ENCODE peak calls at places on chromosomes 16 and 17, in four cellular contexts. R, U, C and H are unnamed samples.

GRCh38 chr16:10619271-10619849 is 39.0 kb upstream of the EMP2 start:
- DNase-seq in R (peak), U (peak), C (no peak), H (peak)

GRCh38 chr17:60079401-60079861 is 710 bp upstream of the HEATR6 start:
- DNase-seq in R (no peak), U (no peak), C (no peak), H (no peak)

GRCh38 chr17:64498308-64499203 is 1.7 kb upstream of the POLG2 start:
- DNase-seq in R (no peak), U (no peak), C (no peak), H (no peak)

GRCh38 chr16:83717814-83718213 is 90.0 kb upstream of the HSBP1 start:
- DNase-seq in R (no peak), U (peak), C (no peak), H (no peak)

GRCh38 chr17:45170976-45171337 is 9.3 kb downstream of the HEXIM2 start:
- DNase-seq in R (no peak), U (peak), C (no peak), H (peak)

GRCh38 chr17:79027925-79028491 is 4.0 kb downstream of the C1QTNF1 start:
- DNase-seq in R (no peak), U (no peak), C (no peak), H (no peak)

GRCh38 chr17:11278984-11279270 is 37.9 kb downstream of the SHISA6 start:
- DNase-seq in R (no peak), U (no peak), C (no peak), H (no peak)

GRCh38 chr17:49277638-49278037 is 47.1 kb upstream of the PHOSPHO1 start:
- DNase-seq in R (no peak), U (no peak), C (no peak), H (no peak)

GRCh38 chr17:82110298-82110697 is 12.3 kb upstream of the FASN start:
- DNase-seq in R (no peak), U (no peak), C (no peak), H (no peak)

GRCh38 chr16:58807276-58807675 is 73.2 kb upstream of the GOT2 start:
- DNase-seq in R (no peak), U (no peak), C (no peak), H (no peak)

GRCh38 chr17:6446516-6447100 is 2.4 kb downstream of the PIMREG start:
- DNase-seq in R (no peak), U (no peak), C (no peak), H (no peak)

GRCh38 chr16:27217256-27217655 is 13.9 kb downstream of the KDM8 start:
- DNase-seq in R (peak), U (peak), C (no peak), H (no peak)

GRCh38 chr17:39538875-39539274 is 68.8 kb downstream of the NEUROD2 start:
- DNase-seq in R (no peak), U (peak), C (no peak), H (no peak)

GRCh38 chr17:55577011-55577586 is 65.8 kb upstream of the SMIM36 start:
- DNase-seq in R (no peak), U (peak), C (no peak), H (no peak)

GRCh38 chr17:70105154-70105553 is 30.1 kb downstream of the KCNJ16 start:
- DNase-seq in R (no peak), U (no peak), C (no peak), H (no peak)

GRCh38 chr16:11250091-11250785 is 5.8 kb downstream of the SOCS1 start:
- DNase-seq in R (peak), U (no peak), C (no peak), H (no peak)

GRCh38 chr17:34135841-34136240 is 119.2 kb upstream of the CCL2 start:
- DNase-seq in R (no peak), U (no peak), C (no peak), H (no peak)

GRCh38 chr16:15509051-15509592 is 74.7 kb downstream of the BMERB1 start:
- DNase-seq in R (no peak), U (peak), C (no peak), H (no peak)

GRCh38 chr17:19537116-19537515 is 3.5 kb downstream of the SLC47A1 start:
- DNase-seq in R (no peak), U (no peak), C (no peak), H (no peak)